ENCODE peak calls at places on chromosomes 11 and 22, in eight cellular contexts. One of them, this sample, is unnamed.

GRCh38 chr11:64071849-64072248 is 36.1 kb downstream of the FLRT1 start:
- DNase-seq in DND-41: no peak
- DNase-seq in MM.1S: no peak
- DNase-seq in Karpas-422: no peak
- DNase-seq in SK-N-SH: no peak
- DNase-seq in GM12878: no peak
- DNase-seq in GM23248: no peak
- DNase-seq in H9: no peak
- DNase-seq in this sample: no peak

GRCh38 chr22:50600541-50600940 is at the start of gene MAPK8IP2:
- DNase-seq in DND-41: no peak
- DNase-seq in MM.1S: no peak
- DNase-seq in Karpas-422: no peak
- DNase-seq in SK-N-SH: peak; percentile 93
- DNase-seq in GM12878: no peak
- DNase-seq in GM23248: no peak
- DNase-seq in H9: no peak
- DNase-seq in this sample: no peak

GRCh38 chr22:49624421-49625177 is 203.1 kb downstream of the BRD1 start:
- DNase-seq in DND-41: no peak
- DNase-seq in MM.1S: no peak
- DNase-seq in Karpas-422: no peak
- DNase-seq in SK-N-SH: no peak
- DNase-seq in GM12878: no peak
- DNase-seq in GM23248: no peak
- DNase-seq in H9: no peak
- DNase-seq in this sample: no peak

GRCh38 chr11:108084811-108085210 is 36.6 kb upstream of the ACAT1 start:
- DNase-seq in DND-41: no peak
- DNase-seq in MM.1S: no peak
- DNase-seq in Karpas-422: no peak
- DNase-seq in SK-N-SH: no peak
- DNase-seq in GM12878: no peak
- DNase-seq in GM23248: no peak
- DNase-seq in H9: no peak
- DNase-seq in this sample: no peak

GRCh38 chr11:4025248-4025956 is 69.2 kb upstream of the RRM1 start:
- DNase-seq in DND-41: no peak
- DNase-seq in MM.1S: no peak
- DNase-seq in Karpas-422: no peak
- DNase-seq in SK-N-SH: peak; percentile 44
- DNase-seq in GM12878: no peak
- DNase-seq in GM23248: peak; percentile 61
- DNase-seq in H9: no peak
- DNase-seq in this sample: peak; percentile 80

GRCh38 chr22:32844251-32844650 is 42.7 kb downstream of the TIMP3 start:
- DNase-seq in DND-41: no peak
- DNase-seq in MM.1S: no peak
- DNase-seq in Karpas-422: peak; percentile 6
- DNase-seq in SK-N-SH: no peak
- DNase-seq in GM12878: no peak
- DNase-seq in GM23248: no peak
- DNase-seq in H9: no peak
- DNase-seq in this sample: no peak

GRCh38 chr22:44025171-44026065 is 1.3 kb downstream of the PARVB start:
- DNase-seq in DND-41: no peak
- DNase-seq in MM.1S: peak; percentile 60
- DNase-seq in Karpas-422: peak; percentile 89
- DNase-seq in SK-N-SH: no peak
- DNase-seq in GM12878: peak; percentile 96
- DNase-seq in GM23248: peak; percentile 16
- DNase-seq in H9: no peak
- DNase-seq in this sample: no peak

GRCh38 chr11:126083829-126084607 is 21.4 kb upstream of the CDON start:
- DNase-seq in DND-41: peak; percentile 84
- DNase-seq in MM.1S: peak; percentile 61
- DNase-seq in Karpas-422: no peak
- DNase-seq in SK-N-SH: peak; percentile 51
- DNase-seq in GM12878: no peak
- DNase-seq in GM23248: no peak
- DNase-seq in H9: no peak
- DNase-seq in this sample: no peak

GRCh38 chr22:17477401-17477833 is 85.9 kb upstream of the SLC25A18 start:
- DNase-seq in DND-41: no peak
- DNase-seq in MM.1S: no peak
- DNase-seq in Karpas-422: no peak
- DNase-seq in SK-N-SH: no peak
- DNase-seq in GM12878: no peak
- DNase-seq in GM23248: no peak
- DNase-seq in H9: no peak
- DNase-seq in this sample: no peak

GRCh38 chr11:114172871-114173444 is 113.4 kb downstream of the ZBTB16 start:
- DNase-seq in DND-41: no peak
- DNase-seq in MM.1S: peak; percentile 73
- DNase-seq in Karpas-422: no peak
- DNase-seq in SK-N-SH: no peak
- DNase-seq in GM12878: no peak
- DNase-seq in GM23248: no peak
- DNase-seq in H9: no peak
- DNase-seq in this sample: no peak

GRCh38 chr22:37158963-37159290 is 9.2 kb upstream of the IL2RB start:
- DNase-seq in DND-41: no peak
- DNase-seq in MM.1S: no peak
- DNase-seq in Karpas-422: no peak
- DNase-seq in SK-N-SH: no peak
- DNase-seq in GM12878: no peak
- DNase-seq in GM23248: no peak
- DNase-seq in H9: no peak
- DNase-seq in this sample: no peak

GRCh38 chr22:21707677-21708076 is 27.9 kb downstream of the YPEL1 start:
- DNase-seq in DND-41: no peak
- DNase-seq in MM.1S: no peak
- DNase-seq in Karpas-422: no peak
- DNase-seq in SK-N-SH: peak; percentile 54
- DNase-seq in GM12878: no peak
- DNase-seq in GM23248: no peak
- DNase-seq in H9: no peak
- DNase-seq in this sample: no peak

GRCh38 chr11:13883589-13883988 is 78.9 kb upstream of the SPON1 start:
- DNase-seq in DND-41: no peak
- DNase-seq in MM.1S: no peak
- DNase-seq in Karpas-422: no peak
- DNase-seq in SK-N-SH: no peak
- DNase-seq in GM12878: no peak
- DNase-seq in GM23248: no peak
- DNase-seq in H9: no peak
- DNase-seq in this sample: no peak

GRCh38 chr11:97909544-97910394 is 1111.0 kb upstream of the CNTN5 start:
- DNase-seq in DND-41: no peak
- DNase-seq in MM.1S: no peak
- DNase-seq in Karpas-422: no peak
- DNase-seq in SK-N-SH: no peak
- DNase-seq in GM12878: no peak
- DNase-seq in GM23248: peak; percentile 34
- DNase-seq in H9: no peak
- DNase-seq in this sample: peak; percentile 2

GRCh38 chr11:114098927-114099326 is 39.4 kb downstream of the ZBTB16 start:
- DNase-seq in DND-41: no peak
- DNase-seq in MM.1S: no peak
- DNase-seq in Karpas-422: no peak
- DNase-seq in SK-N-SH: no peak
- DNase-seq in GM12878: no peak
- DNase-seq in GM23248: no peak
- DNase-seq in H9: no peak
- DNase-seq in this sample: peak; percentile 45

GRCh38 chr22:26568207-26568706 is 21.7 kb downstream of the TPST2 start:
- DNase-seq in DND-41: no peak
- DNase-seq in MM.1S: no peak
- DNase-seq in Karpas-422: no peak
- DNase-seq in SK-N-SH: no peak
- DNase-seq in GM12878: no peak
- DNase-seq in GM23248: no peak
- DNase-seq in H9: peak; percentile 85
- DNase-seq in this sample: peak; percentile 26

GRCh38 chr11:117851091-117851490 is 25.4 kb downstream of the FXYD6 start:
- DNase-seq in DND-41: no peak
- DNase-seq in MM.1S: no peak
- DNase-seq in Karpas-422: no peak
- DNase-seq in SK-N-SH: no peak
- DNase-seq in GM12878: no peak
- DNase-seq in GM23248: no peak
- DNase-seq in H9: peak; percentile 29
- DNase-seq in this sample: peak; percentile 18

GRCh38 chr22:43081968-43082367 is 7.2 kb downstream of the TTLL1 start:
- DNase-seq in DND-41: no peak
- DNase-seq in MM.1S: no peak
- DNase-seq in Karpas-422: no peak
- DNase-seq in SK-N-SH: no peak
- DNase-seq in GM12878: no peak
- DNase-seq in GM23248: peak; percentile 36
- DNase-seq in H9: no peak
- DNase-seq in this sample: peak; percentile 23

GRCh38 chr11:104327864-104328513 is 164.0 kb upstream of the PDGFD start:
- DNase-seq in DND-41: no peak
- DNase-seq in MM.1S: no peak
- DNase-seq in Karpas-422: no peak
- DNase-seq in SK-N-SH: peak; percentile 27
- DNase-seq in GM12878: no peak
- DNase-seq in GM23248: peak; percentile 14
- DNase-seq in H9: no peak
- DNase-seq in this sample: no peak

GRCh38 chr11:96366024-96366423 is 23.0 kb upstream of the MAML2 start:
- DNase-seq in DND-41: no peak
- DNase-seq in MM.1S: no peak
- DNase-seq in Karpas-422: no peak
- DNase-seq in SK-N-SH: no peak
- DNase-seq in GM12878: no peak
- DNase-seq in GM23248: no peak
- DNase-seq in H9: no peak
- DNase-seq in this sample: no peak

GRCh38 chr11:13210424-13210823 is 67.2 kb upstream of the BMAL1 start:
- DNase-seq in DND-41: peak; percentile 30
- DNase-seq in MM.1S: peak; percentile 31
- DNase-seq in Karpas-422: peak; percentile 62
- DNase-seq in SK-N-SH: peak; percentile 62
- DNase-seq in GM12878: no peak
- DNase-seq in GM23248: peak; percentile 87
- DNase-seq in H9: peak; percentile 79
- DNase-seq in this sample: peak; percentile 75

GRCh38 chr11:60933416-60933815 is 9.2 kb downstream of the TMEM132A start:
- DNase-seq in DND-41: no peak
- DNase-seq in MM.1S: no peak
- DNase-seq in Karpas-422: no peak
- DNase-seq in SK-N-SH: no peak
- DNase-seq in GM12878: no peak
- DNase-seq in GM23248: no peak
- DNase-seq in H9: no peak
- DNase-seq in this sample: no peak
- H3K27ac ChIP-seq in DND-41: no peak overlapping the region
- H3K27ac ChIP-seq in MM.1S: no peak overlapping the region
- H3K27ac ChIP-seq in Karpas-422: peak overlapping the region; percentile 97
- H3K27ac ChIP-seq in SK-N-SH: no peak overlapping the region
- H3K27ac ChIP-seq in GM12878: no peak overlapping the region
- H3K27ac ChIP-seq in GM23248: no peak overlapping the region
- H3K27ac ChIP-seq in H9: no peak overlapping the region
- H3K27ac ChIP-seq in this sample: no peak overlapping the region

GRCh38 chr11:67126986-67127385 is 7.9 kb downstream of the KDM2A start:
- DNase-seq in DND-41: no peak
- DNase-seq in MM.1S: no peak
- DNase-seq in Karpas-422: no peak
- DNase-seq in SK-N-SH: no peak
- DNase-seq in GM12878: no peak
- DNase-seq in GM23248: no peak
- DNase-seq in H9: no peak
- DNase-seq in this sample: no peak
- H3K79me2 ChIP-seq in DND-41: peaks cover 97% of the 10 kb centered on the region
- H3K79me2 ChIP-seq in MM.1S: peaks cover 94% of the 10 kb centered on the region
- H3K79me2 ChIP-seq in Karpas-422: peaks cover 94% of the 10 kb centered on the region
- H3K79me2 ChIP-seq in SK-N-SH: peaks cover 100% of the 10 kb centered on the region
- H3K79me2 ChIP-seq in GM12878: peaks cover 82% of the 10 kb centered on the region
- H3K79me2 ChIP-seq in GM23248: peaks cover 100% of the 10 kb centered on the region
- H3K79me2 ChIP-seq in H9: peaks cover 18% of the 10 kb centered on the region
- H3K79me2 ChIP-seq in this sample: peaks cover 88% of the 10 kb centered on the region

DNA sequence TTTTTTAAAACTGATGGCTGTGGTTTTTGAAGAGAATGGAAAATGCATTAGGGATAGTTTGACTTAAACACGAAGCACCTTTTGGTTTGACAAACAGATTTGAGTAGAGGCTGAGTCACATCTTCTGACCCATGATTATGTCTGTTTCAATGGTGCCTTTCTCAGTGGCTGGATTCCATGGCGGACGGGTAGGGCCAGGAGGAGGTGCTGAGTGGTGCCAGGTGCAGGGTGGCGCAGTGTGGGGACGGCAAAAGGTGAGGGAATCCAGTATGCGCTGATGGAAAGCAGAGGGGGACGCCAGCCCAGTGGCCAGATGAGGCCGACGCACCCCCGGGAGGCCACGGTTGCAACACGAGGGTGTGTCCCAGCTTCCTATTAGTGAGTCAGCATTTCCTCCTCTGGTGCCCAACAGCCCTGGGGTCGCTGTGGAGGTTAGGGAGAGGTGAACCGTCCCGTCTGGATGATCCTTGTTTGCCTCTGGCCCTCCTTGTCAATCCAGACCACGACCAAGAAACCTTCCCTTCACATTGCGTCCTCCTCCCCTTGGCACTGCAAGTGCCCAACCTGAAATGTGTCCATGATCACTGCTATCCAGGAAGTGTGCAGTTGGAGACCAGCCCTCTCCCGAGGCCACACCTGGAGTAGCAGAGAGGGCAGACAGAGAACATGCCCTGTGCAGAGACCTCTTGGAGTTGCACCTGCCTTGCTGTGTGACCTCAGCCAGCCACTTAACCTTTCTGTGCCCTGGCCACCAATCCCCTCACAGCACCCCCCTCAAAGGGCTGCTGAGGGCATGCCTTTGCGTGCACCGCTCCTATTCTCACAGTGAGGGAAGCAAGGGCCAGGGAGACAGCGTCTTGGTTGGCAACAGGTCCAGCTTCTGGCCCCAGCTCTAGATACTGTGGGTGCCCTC is 32.5 kb upstream of the ATXN10 start:
- DNase-seq in DND-41: no peak
- DNase-seq in MM.1S: no peak
- DNase-seq in Karpas-422: no peak
- DNase-seq in SK-N-SH: no peak
- DNase-seq in GM12878: no peak
- DNase-seq in GM23248: peak; percentile 89
- DNase-seq in H9: no peak
- DNase-seq in this sample: peak; percentile 60
- H2AFZ ChIP-seq in DND-41: no peak overlapping the region
- H2AFZ ChIP-seq in MM.1S: no peak overlapping the region
- H2AFZ ChIP-seq in Karpas-422: no peak overlapping the region
- H2AFZ ChIP-seq in SK-N-SH: no peak overlapping the region
- H2AFZ ChIP-seq in GM12878: peak overlapping the region; percentile 29
- H2AFZ ChIP-seq in GM23248: peak overlapping the region; percentile 68
- H2AFZ ChIP-seq in H9: no peak overlapping the region
- H2AFZ ChIP-seq in this sample: no peak overlapping the region

DNA sequence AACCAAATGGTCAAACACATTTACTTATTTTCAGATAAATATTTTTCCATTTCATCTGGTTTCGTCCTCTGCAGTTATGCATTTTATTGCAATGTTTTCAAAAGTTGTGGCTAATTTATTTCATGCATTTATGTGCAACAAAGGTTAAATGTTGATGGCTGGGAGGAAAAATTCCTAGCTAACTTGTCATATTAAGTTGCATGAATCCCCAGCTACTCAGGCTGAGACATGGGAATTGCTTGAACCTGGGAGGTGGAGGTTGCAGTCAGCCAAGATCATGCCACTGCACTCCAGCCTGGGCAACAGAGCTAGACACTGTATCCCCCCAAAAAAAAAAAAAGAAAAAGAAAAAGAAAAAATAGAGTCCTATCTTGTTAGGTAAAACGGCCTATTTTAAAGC is 1862.4 kb upstream of the RAG2 start:
- DNase-seq in DND-41: no peak
- DNase-seq in MM.1S: no peak
- DNase-seq in Karpas-422: no peak
- DNase-seq in SK-N-SH: no peak
- DNase-seq in GM12878: no peak
- DNase-seq in GM23248: no peak
- DNase-seq in H9: no peak
- DNase-seq in this sample: peak; percentile 62
- H3K27ac ChIP-seq in DND-41: no peak overlapping the region
- H3K27ac ChIP-seq in MM.1S: no peak overlapping the region
- H3K27ac ChIP-seq in Karpas-422: no peak overlapping the region
- H3K27ac ChIP-seq in SK-N-SH: no peak overlapping the region
- H3K27ac ChIP-seq in GM12878: no peak overlapping the region
- H3K27ac ChIP-seq in GM23248: no peak overlapping the region
- H3K27ac ChIP-seq in H9: no peak overlapping the region
- H3K27ac ChIP-seq in this sample: no peak overlapping the region